ENCODE peak calls at places on chromosomes 3 and 15, in nine cellular contexts. One of them, this sample, is unnamed.

GRCh38 chr15:89127054-89127702 is 38.9 kb downstream of the ABHD2 start:
- DNase-seq in stimulated activated CD4-positive, alpha-beta T cell treated with anti-CD3 and anti-CD28 coated beads, Interleukin-12 subunit alpha, Interleukin-12 subunit beta, amount 100 ng/mL, for 4 hours: no peak
- DNase-seq in nucleus accumbens: no peak
- DNase-seq in NCI-H1105 treated with DMSO at 0.1 percent for 48 hours: no peak
- DNase-seq in LoVo: no peak
- DNase-seq in HFFc6: no peak
- DNase-seq in NCI-H460: no peak
- DNase-seq in fibroblast of gingiva: no peak
- DNase-seq in GM20000: no peak
- DNase-seq in this sample: no peak

GRCh38 chr3:196778755-196779154 is 39.1 kb downstream of the PAK2 start:
- DNase-seq in HFFc6: peak
- DNase-seq in NCI-H1105 treated with DMSO at 0.1 percent for 48 hours: no peak
- DNase-seq in fibroblast of gingiva: peak
- DNase-seq in nucleus accumbens: no peak
- DNase-seq in GM20000: no peak
- DNase-seq in NCI-H460: no peak
- DNase-seq in LoVo: no peak
- DNase-seq in stimulated activated CD4-positive, alpha-beta T cell treated with anti-CD3 and anti-CD28 coated beads, Interleukin-12 subunit alpha, Interleukin-12 subunit beta, amount 100 ng/mL, for 4 hours: no peak
- DNase-seq in this sample: no peak

GRCh38 chr3:38021196-38021595 is 8.2 kb downstream of the PLCD1 start:
- DNase-seq in fibroblast of gingiva: no peak
- DNase-seq in NCI-H1105 treated with DMSO at 0.1 percent for 48 hours: no peak
- DNase-seq in GM20000: no peak
- DNase-seq in NCI-H460: no peak
- DNase-seq in stimulated activated CD4-positive, alpha-beta T cell treated with anti-CD3 and anti-CD28 coated beads, Interleukin-12 subunit alpha, Interleukin-12 subunit beta, amount 100 ng/mL, for 4 hours: no peak
- DNase-seq in LoVo: no peak
- DNase-seq in nucleus accumbens: no peak
- DNase-seq in HFFc6: no peak
- DNase-seq in this sample: no peak

GRCh38 chr3:184423567-184423966 is 43.7 kb downstream of the CHRD start:
- DNase-seq in NCI-H1105 treated with DMSO at 0.1 percent for 48 hours: no peak
- DNase-seq in NCI-H460: no peak
- DNase-seq in HFFc6: no peak
- DNase-seq in GM20000: no peak
- DNase-seq in stimulated activated CD4-positive, alpha-beta T cell treated with anti-CD3 and anti-CD28 coated beads, Interleukin-12 subunit alpha, Interleukin-12 subunit beta, amount 100 ng/mL, for 4 hours: no peak
- DNase-seq in nucleus accumbens: no peak
- DNase-seq in LoVo: no peak
- DNase-seq in fibroblast of gingiva: no peak
- DNase-seq in this sample: no peak

GRCh38 chr3:129068291-129068886 is 7.8 kb downstream of the GP9 start:
- DNase-seq in fibroblast of gingiva: no peak
- DNase-seq in nucleus accumbens: no peak
- DNase-seq in GM20000: no peak
- DNase-seq in NCI-H460: no peak
- DNase-seq in HFFc6: no peak
- DNase-seq in NCI-H1105 treated with DMSO at 0.1 percent for 48 hours: no peak
- DNase-seq in LoVo: no peak
- DNase-seq in stimulated activated CD4-positive, alpha-beta T cell treated with anti-CD3 and anti-CD28 coated beads, Interleukin-12 subunit alpha, Interleukin-12 subunit beta, amount 100 ng/mL, for 4 hours: no peak
- DNase-seq in this sample: no peak

GRCh38 chr15:70902105-70902504 is 9.5 kb downstream of the LRRC49 start:
- DNase-seq in LoVo: peak
- DNase-seq in NCI-H1105 treated with DMSO at 0.1 percent for 48 hours: no peak
- DNase-seq in NCI-H460: peak
- DNase-seq in fibroblast of gingiva: peak
- DNase-seq in nucleus accumbens: no peak
- DNase-seq in GM20000: no peak
- DNase-seq in HFFc6: peak
- DNase-seq in stimulated activated CD4-positive, alpha-beta T cell treated with anti-CD3 and anti-CD28 coated beads, Interleukin-12 subunit alpha, Interleukin-12 subunit beta, amount 100 ng/mL, for 4 hours: no peak
- DNase-seq in this sample: no peak

GRCh38 chr15:84685304-84685703 is 27.3 kb upstream of the NMB start:
- DNase-seq in LoVo: peak
- DNase-seq in stimulated activated CD4-positive, alpha-beta T cell treated with anti-CD3 and anti-CD28 coated beads, Interleukin-12 subunit alpha, Interleukin-12 subunit beta, amount 100 ng/mL, for 4 hours: no peak
- DNase-seq in fibroblast of gingiva: peak
- DNase-seq in NCI-H1105 treated with DMSO at 0.1 percent for 48 hours: no peak
- DNase-seq in HFFc6: peak
- DNase-seq in NCI-H460: no peak
- DNase-seq in GM20000: no peak
- DNase-seq in nucleus accumbens: no peak
- DNase-seq in this sample: peak

GRCh38 chr3:133294253-133294652 is 105.6 kb upstream of the BFSP2 start:
- DNase-seq in fibroblast of gingiva: no peak
- DNase-seq in stimulated activated CD4-positive, alpha-beta T cell treated with anti-CD3 and anti-CD28 coated beads, Interleukin-12 subunit alpha, Interleukin-12 subunit beta, amount 100 ng/mL, for 4 hours: no peak
- DNase-seq in NCI-H460: no peak
- DNase-seq in nucleus accumbens: no peak
- DNase-seq in LoVo: no peak
- DNase-seq in NCI-H1105 treated with DMSO at 0.1 percent for 48 hours: no peak
- DNase-seq in GM20000: no peak
- DNase-seq in HFFc6: no peak
- DNase-seq in this sample: no peak

GRCh38 chr3:60304103-60304502 is 947.1 kb downstream of the FHIT start:
- DNase-seq in NCI-H460: no peak
- DNase-seq in GM20000: no peak
- DNase-seq in fibroblast of gingiva: peak
- DNase-seq in HFFc6: no peak
- DNase-seq in stimulated activated CD4-positive, alpha-beta T cell treated with anti-CD3 and anti-CD28 coated beads, Interleukin-12 subunit alpha, Interleukin-12 subunit beta, amount 100 ng/mL, for 4 hours: no peak
- DNase-seq in LoVo: no peak
- DNase-seq in NCI-H1105 treated with DMSO at 0.1 percent for 48 hours: no peak
- DNase-seq in nucleus accumbens: no peak
- DNase-seq in this sample: no peak